ENCODE peak calls at places on chromosome 7, in eight cellular contexts. One of them, this sample, is unnamed.

GRCh38 chr7:26091933-26092332 is 60.1 kb upstream of the NFE2L3 start:
- DNase-seq in aorta: no peak
- DNase-seq in neural progenitor cell: peak; percentile 38
- DNase-seq in stomach: no peak
- DNase-seq in lower lobe of right lung: no peak
- DNase-seq in spleen: no peak
- DNase-seq in hepatocyte: no peak
- DNase-seq in A549: peak; percentile 39
- DNase-seq in this sample: no peak

GRCh38 chr7:117375380-117375779 is 51.9 kb downstream of the ASZ1 start:
- DNase-seq in aorta: no peak
- DNase-seq in neural progenitor cell: no peak
- DNase-seq in stomach: no peak
- DNase-seq in lower lobe of right lung: no peak
- DNase-seq in spleen: no peak
- DNase-seq in hepatocyte: no peak
- DNase-seq in A549: no peak
- DNase-seq in this sample: no peak

GRCh38 chr7:151592868-151593486 is 73.3 kb upstream of the RHEB start:
- DNase-seq in aorta: peak; percentile 71
- DNase-seq in neural progenitor cell: no peak
- DNase-seq in stomach: no peak
- DNase-seq in lower lobe of right lung: no peak
- DNase-seq in spleen: no peak
- DNase-seq in hepatocyte: no peak
- DNase-seq in A549: peak; percentile 65
- DNase-seq in this sample: no peak

GRCh38 chr7:39130740-39131538 is 153.2 kb downstream of the POU6F2 start:
- DNase-seq in aorta: no peak
- DNase-seq in neural progenitor cell: peak; percentile 36
- DNase-seq in stomach: no peak
- DNase-seq in lower lobe of right lung: peak; percentile 52
- DNase-seq in spleen: no peak
- DNase-seq in hepatocyte: no peak
- DNase-seq in A549: no peak
- DNase-seq in this sample: no peak

GRCh38 chr7:8120390-8121058 is 141.4 kb downstream of the ICA1 start:
- DNase-seq in aorta: no peak
- DNase-seq in neural progenitor cell: no peak
- DNase-seq in stomach: no peak
- DNase-seq in lower lobe of right lung: no peak
- DNase-seq in spleen: no peak
- DNase-seq in hepatocyte: no peak
- DNase-seq in A549: no peak
- DNase-seq in this sample: no peak

GRCh38 chr7:135320277-135320676 is 86.6 kb downstream of the STRA8 start:
- DNase-seq in aorta: peak; percentile 92
- DNase-seq in neural progenitor cell: no peak
- DNase-seq in stomach: peak; percentile 79
- DNase-seq in lower lobe of right lung: peak; percentile 63
- DNase-seq in spleen: no peak
- DNase-seq in hepatocyte: peak; percentile 59
- DNase-seq in A549: no peak
- DNase-seq in this sample: no peak

GRCh38 chr7:55191926-55192692 is 173.0 kb upstream of the LANCL2 start:
- DNase-seq in aorta: no peak
- DNase-seq in neural progenitor cell: no peak
- DNase-seq in stomach: no peak
- DNase-seq in lower lobe of right lung: no peak
- DNase-seq in spleen: no peak
- DNase-seq in hepatocyte: no peak
- DNase-seq in A549: no peak
- DNase-seq in this sample: no peak

GRCh38 chr7:101121996-101122932 is 4.6 kb upstream of the SERPINE1 start:
- DNase-seq in aorta: peak; percentile 94
- DNase-seq in neural progenitor cell: peak; percentile 32
- DNase-seq in stomach: peak; percentile 40
- DNase-seq in lower lobe of right lung: peak; percentile 58
- DNase-seq in spleen: no peak
- DNase-seq in hepatocyte: peak; percentile 90
- DNase-seq in A549: peak; percentile 89
- DNase-seq in this sample: no peak

GRCh38 chr7:128874140-128875031 is 11.7 kb downstream of the ATP6V1F start:
- DNase-seq in aorta: peak; percentile 68
- DNase-seq in neural progenitor cell: no peak
- DNase-seq in stomach: no peak
- DNase-seq in lower lobe of right lung: peak; percentile 44
- DNase-seq in spleen: peak; percentile 59
- DNase-seq in hepatocyte: peak; percentile 52
- DNase-seq in A549: no peak
- DNase-seq in this sample: no peak

GRCh38 chr7:128162666-128163065 is 78.4 kb upstream of the LEP start:
- DNase-seq in aorta: no peak
- DNase-seq in neural progenitor cell: no peak
- DNase-seq in stomach: no peak
- DNase-seq in lower lobe of right lung: no peak
- DNase-seq in spleen: no peak
- DNase-seq in hepatocyte: no peak
- DNase-seq in A549: no peak
- DNase-seq in this sample: no peak

GRCh38 chr7:115340828-115341227 is 418.9 kb downstream of the MDFIC start:
- DNase-seq in aorta: no peak
- DNase-seq in neural progenitor cell: no peak
- DNase-seq in stomach: no peak
- DNase-seq in lower lobe of right lung: no peak
- DNase-seq in spleen: no peak
- DNase-seq in hepatocyte: no peak
- DNase-seq in A549: no peak
- DNase-seq in this sample: no peak

GRCh38 chr7:39644170-39644569 is 20.8 kb downstream of the RALA start:
- DNase-seq in aorta: no peak
- DNase-seq in neural progenitor cell: no peak
- DNase-seq in stomach: no peak
- DNase-seq in lower lobe of right lung: no peak
- DNase-seq in spleen: no peak
- DNase-seq in hepatocyte: no peak
- DNase-seq in A549: no peak
- DNase-seq in this sample: no peak

GRCh38 chr7:50792342-50793114 is 9.8 kb upstream of the GRB10 start:
- DNase-seq in aorta: peak; percentile 85
- DNase-seq in neural progenitor cell: peak; percentile 61
- DNase-seq in stomach: no peak
- DNase-seq in lower lobe of right lung: peak; percentile 63
- DNase-seq in spleen: peak; percentile 81
- DNase-seq in hepatocyte: peak; percentile 68
- DNase-seq in A549: peak; percentile 47
- DNase-seq in this sample: no peak

GRCh38 chr7:32587431-32587948 is 92.2 kb downstream of the AVL9 start:
- DNase-seq in aorta: no peak
- DNase-seq in neural progenitor cell: no peak
- DNase-seq in stomach: no peak
- DNase-seq in lower lobe of right lung: no peak
- DNase-seq in spleen: no peak
- DNase-seq in hepatocyte: no peak
- DNase-seq in A549: peak; percentile 61
- DNase-seq in this sample: no peak

GRCh38 chr7:7151285-7151684 is 31.1 kb upstream of the C1GALT1 start:
- DNase-seq in aorta: no peak
- DNase-seq in neural progenitor cell: no peak
- DNase-seq in stomach: no peak
- DNase-seq in lower lobe of right lung: no peak
- DNase-seq in spleen: no peak
- DNase-seq in hepatocyte: no peak
- DNase-seq in A549: no peak
- DNase-seq in this sample: no peak

GRCh38 chr7:94289071-94289470 is 105.6 kb upstream of the COL1A2 start:
- DNase-seq in aorta: peak; percentile 76
- DNase-seq in neural progenitor cell: peak; percentile 88
- DNase-seq in stomach: peak; percentile 56
- DNase-seq in lower lobe of right lung: peak; percentile 49
- DNase-seq in spleen: no peak
- DNase-seq in hepatocyte: peak; percentile 89
- DNase-seq in A549: peak; percentile 64
- DNase-seq in this sample: no peak

DNA sequence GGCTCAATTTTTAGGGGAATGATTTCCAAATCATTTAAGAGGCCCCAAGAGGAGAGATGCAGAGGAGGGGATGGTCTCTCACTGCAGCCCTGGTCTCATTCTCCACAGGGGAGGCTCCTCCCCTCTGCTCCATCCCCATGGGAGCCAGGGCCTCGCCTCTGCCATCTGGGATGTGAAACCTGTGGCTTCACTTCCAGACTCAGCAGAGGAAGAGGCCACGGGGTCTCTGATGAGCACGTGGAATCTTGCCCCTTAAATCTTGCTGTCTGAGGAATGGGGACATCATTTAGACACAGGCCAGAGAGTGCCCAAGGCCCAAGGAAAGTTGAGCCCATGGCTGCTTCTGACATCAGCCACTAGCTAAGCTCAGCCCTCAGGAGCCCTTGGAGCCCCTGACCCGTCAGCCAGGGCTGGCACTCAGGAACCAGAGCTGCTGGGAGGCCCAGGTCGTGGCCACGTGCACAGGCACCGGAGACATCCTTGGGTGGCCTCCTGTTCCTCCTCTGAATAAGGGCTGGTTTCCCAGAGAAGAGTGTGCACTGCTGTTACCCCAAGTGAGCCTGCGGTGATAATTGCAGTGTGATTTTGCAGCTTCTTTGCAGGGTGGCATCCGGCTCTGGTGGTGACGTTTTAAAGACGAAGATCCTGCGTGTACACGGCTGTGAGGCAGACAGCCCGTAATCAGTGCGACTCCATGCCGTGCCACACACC is 50.5 kb downstream of the VIPR2 start:
- DNase-seq in aorta: peak; percentile 74
- DNase-seq in neural progenitor cell: no peak
- DNase-seq in stomach: peak; percentile 17
- DNase-seq in lower lobe of right lung: no peak
- DNase-seq in spleen: peak; percentile 49
- DNase-seq in hepatocyte: no peak
- DNase-seq in A549: no peak
- DNase-seq in this sample: no peak
- H3K4me1 ChIP-seq in aorta: no peaks in the 10 kb centered on the region
- H3K4me1 ChIP-seq in neural progenitor cell: no peaks in the 10 kb centered on the region
- H3K4me1 ChIP-seq in stomach: peaks cover 35% of the 10 kb centered on the region
- H3K4me1 ChIP-seq in lower lobe of right lung: peaks cover 8% of the 10 kb centered on the region
- H3K4me1 ChIP-seq in spleen: no peaks in the 10 kb centered on the region
- H3K4me1 ChIP-seq in hepatocyte: no peaks in the 10 kb centered on the region
- H3K4me1 ChIP-seq in A549: no peaks in the 10 kb centered on the region
- H3K4me1 ChIP-seq in this sample: peaks cover 12% of the 10 kb centered on the region

GRCh38 chr7:158249692-158250091 is 337.9 kb downstream of the PTPRN2 start:
- DNase-seq in aorta: no peak
- DNase-seq in neural progenitor cell: no peak
- DNase-seq in stomach: no peak
- DNase-seq in lower lobe of right lung: no peak
- DNase-seq in spleen: peak; percentile 5
- DNase-seq in hepatocyte: no peak
- DNase-seq in A549: no peak
- DNase-seq in this sample: no peak

GRCh38 chr7:158255156-158255555 is 332.5 kb downstream of the PTPRN2 start:
- DNase-seq in aorta: peak; percentile 64
- DNase-seq in neural progenitor cell: no peak
- DNase-seq in stomach: no peak
- DNase-seq in lower lobe of right lung: no peak
- DNase-seq in spleen: peak; percentile 33
- DNase-seq in hepatocyte: no peak
- DNase-seq in A549: no peak
- DNase-seq in this sample: no peak

GRCh38 chr7:158251061-158251965 is 336.3 kb downstream of the PTPRN2 start:
- DNase-seq in aorta: no peak
- DNase-seq in neural progenitor cell: no peak
- DNase-seq in stomach: no peak
- DNase-seq in lower lobe of right lung: no peak
- DNase-seq in spleen: peak; percentile 22
- DNase-seq in hepatocyte: no peak
- DNase-seq in A549: no peak
- DNase-seq in this sample: no peak

GRCh38 chr7:158252837-158253669 is 334.6 kb downstream of the PTPRN2 start:
- DNase-seq in aorta: peak; percentile 51
- DNase-seq in neural progenitor cell: no peak
- DNase-seq in stomach: peak; percentile 17
- DNase-seq in lower lobe of right lung: peak; percentile 45
- DNase-seq in spleen: peak; percentile 61
- DNase-seq in hepatocyte: no peak
- DNase-seq in A549: no peak
- DNase-seq in this sample: no peak

DNA sequence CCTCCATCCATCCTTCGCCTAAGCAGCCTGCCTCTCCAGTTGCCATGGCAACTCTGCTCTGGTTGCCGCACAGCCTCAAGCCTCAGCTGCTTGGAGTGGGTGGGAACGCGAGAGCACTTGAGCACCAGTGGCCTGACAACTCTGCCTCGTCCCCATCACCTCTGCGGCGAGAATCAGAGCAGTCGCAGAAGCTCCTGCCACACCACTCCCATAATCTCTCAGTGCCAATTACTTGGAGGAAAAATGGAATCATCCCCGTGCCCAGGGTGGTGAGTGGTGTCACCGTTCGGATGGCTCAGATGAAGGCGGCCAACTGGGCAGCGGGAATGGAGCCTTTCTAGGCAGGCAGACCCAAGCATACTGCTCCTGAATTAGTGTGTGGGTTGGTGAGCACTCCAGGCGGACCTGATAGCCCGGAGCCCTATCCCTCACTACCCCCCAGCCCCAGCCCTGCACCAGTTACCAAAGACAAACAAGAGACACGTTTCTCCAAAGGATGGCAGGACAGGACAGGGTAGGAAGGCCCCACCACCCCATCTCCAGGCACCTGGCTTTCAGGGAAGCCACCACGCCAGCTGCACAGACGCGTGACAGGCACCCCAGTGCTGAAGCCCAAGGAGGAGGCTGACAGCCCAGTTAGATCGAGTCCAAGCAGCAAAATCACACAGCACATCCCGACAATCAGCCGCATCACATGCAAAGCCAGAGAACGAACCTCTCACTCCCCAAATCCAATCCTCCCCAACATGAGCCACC is 335.4 kb downstream of the PTPRN2 start:
- DNase-seq in aorta: peak; percentile 43
- DNase-seq in neural progenitor cell: peak; percentile 39
- DNase-seq in stomach: no peak
- DNase-seq in lower lobe of right lung: no peak
- DNase-seq in spleen: peak; percentile 39
- DNase-seq in hepatocyte: no peak
- DNase-seq in A549: no peak
- DNase-seq in this sample: no peak
- H3K4me1 ChIP-seq in aorta: no peaks in the 10 kb centered on the region
- H3K4me1 ChIP-seq in neural progenitor cell: no peaks in the 10 kb centered on the region
- H3K4me1 ChIP-seq in stomach: no peaks in the 10 kb centered on the region
- H3K4me1 ChIP-seq in lower lobe of right lung: no peaks in the 10 kb centered on the region
- H3K4me1 ChIP-seq in spleen: no peaks in the 10 kb centered on the region
- H3K4me1 ChIP-seq in hepatocyte: no peaks in the 10 kb centered on the region
- H3K4me1 ChIP-seq in A549: no peaks in the 10 kb centered on the region
- H3K4me1 ChIP-seq in this sample: no peaks in the 10 kb centered on the region

GRCh38 chr7:44432381-44432977 is 58.0 kb downstream of the NUDCD3 start:
- DNase-seq in aorta: no peak
- DNase-seq in neural progenitor cell: no peak
- DNase-seq in stomach: no peak
- DNase-seq in lower lobe of right lung: no peak
- DNase-seq in spleen: no peak
- DNase-seq in hepatocyte: no peak
- DNase-seq in A549: no peak
- DNase-seq in this sample: no peak
- H3K4me1 ChIP-seq in aorta: no peaks in the 10 kb centered on the region
- H3K4me1 ChIP-seq in neural progenitor cell: no peaks in the 10 kb centered on the region
- H3K4me1 ChIP-seq in stomach: peaks cover 37% of the 10 kb centered on the region
- H3K4me1 ChIP-seq in lower lobe of right lung: no peaks in the 10 kb centered on the region
- H3K4me1 ChIP-seq in spleen: peaks cover 5% of the 10 kb centered on the region
- H3K4me1 ChIP-seq in hepatocyte: no peaks in the 10 kb centered on the region
- H3K4me1 ChIP-seq in A549: no peaks in the 10 kb centered on the region
- H3K4me1 ChIP-seq in this sample: no peaks in the 10 kb centered on the region

GRCh38 chr7:148721390-148721789 is 22.7 kb downstream of the CUL1 start:
- DNase-seq in aorta: no peak
- DNase-seq in neural progenitor cell: no peak
- DNase-seq in stomach: no peak
- DNase-seq in lower lobe of right lung: no peak
- DNase-seq in spleen: no peak
- DNase-seq in hepatocyte: no peak
- DNase-seq in A549: no peak
- DNase-seq in this sample: no peak
- H3K4me1 ChIP-seq in aorta: peaks cover 5% of the 10 kb centered on the region
- H3K4me1 ChIP-seq in neural progenitor cell: peaks cover 26% of the 10 kb centered on the region
- H3K4me1 ChIP-seq in stomach: peaks cover 89% of the 10 kb centered on the region
- H3K4me1 ChIP-seq in lower lobe of right lung: peaks cover 65% of the 10 kb centered on the region
- H3K4me1 ChIP-seq in spleen: peaks cover 91% of the 10 kb centered on the region
- H3K4me1 ChIP-seq in hepatocyte: no peaks in the 10 kb centered on the region
- H3K4me1 ChIP-seq in A549: peaks cover 13% of the 10 kb centered on the region
- H3K4me1 ChIP-seq in this sample: peaks cover 88% of the 10 kb centered on the region

This sample was measured in esophagus squamous epithelium.